ENCODE peak calls at places on chromosomes 3 and 15, in ten cellular contexts. H is fibroblast of lung, P is heart right ventricle, S is activated B cell treated with CpG ODN at 0.5 μM for 24 hours, V is spleen, L is brain microvascular endothelial cell, M is Peyer's patch, K is HFF-Myc, U is cardiac fibroblast, T is heart left ventricle. A is an unnamed sample.

GRCh38 chr3:70999730-71000129 is 583.8 kb downstream of the FOXP1 start:
- DNase-seq in U (peak), P (no peak), L (peak), M (no peak), H (peak), T (no peak), K (peak), V (no peak), S (no peak), A (peak)

GRCh38 chr3:183698760-183699159 is 1.2 kb downstream of the YEATS2 start:
- DNase-seq in T (no peak), L (no peak), H (peak), M (no peak), K (no peak), V (no peak), U (peak), S (no peak), P (no peak), A (peak)

GRCh38 chr15:70435369-70435768 is 328.0 kb downstream of the UACA start:
- DNase-seq in S (peak), H (no peak), V (peak), K (no peak), M (no peak), P (no peak), U (no peak), L (no peak), T (no peak), A (no peak)

GRCh38 chr3:112640864-112641751 is at the start of gene CCDC80:
- DNase-seq in P (no peak), U (peak), L (peak), T (no peak), H (peak), M (no peak), S (no peak), K (peak), V (no peak), A (peak)

GRCh38 chr15:57019496-57020160 is 101.2 kb downstream of the TCF12 start:
- DNase-seq in T (peak), L (peak), U (peak), S (no peak), V (no peak), H (no peak), M (no peak), P (no peak), K (no peak), A (peak)

GRCh38 chr3:197711973-197712707 is 24.6 kb downstream of the RUBCN start:
- DNase-seq in H (peak), V (peak), L (peak), P (peak), T (peak), U (peak), S (peak), M (no peak), K (peak), A (peak)

GRCh38 chr15:40511472-40512133 is 40.8 kb downstream of the CHST14 start:
- DNase-seq in H (peak), P (peak), V (peak), K (no peak), T (peak), L (no peak), S (peak), M (peak), U (peak), A (peak)

GRCh38 chr3:177201707-177202397 is 4.6 kb upstream of the TBL1XR1 start:
- DNase-seq in L (peak), H (peak), V (no peak), M (no peak), S (no peak), U (no peak), K (no peak), T (no peak), P (no peak), A (peak)

GRCh38 chr3:157999246-157999645 is 107.0 kb downstream of the SHOX2 start:
- DNase-seq in T (no peak), P (no peak), L (no peak), V (no peak), H (no peak), M (no peak), K (no peak), S (no peak), U (peak), A (peak)

GRCh38 chr15:83205725-83206324 is 1.8 kb downstream of the HDGFL3 start:
- DNase-seq in V (no peak), S (no peak), M (no peak), H (peak), K (no peak), T (no peak), L (peak), U (peak), P (no peak), A (peak)

GRCh38 chr3:29655016-29655415 is 374.1 kb downstream of the RBMS3 start:
- DNase-seq in L (no peak), M (no peak), H (no peak), P (no peak), V (no peak), U (peak), S (no peak), K (no peak), T (no peak), A (no peak)

DNA sequence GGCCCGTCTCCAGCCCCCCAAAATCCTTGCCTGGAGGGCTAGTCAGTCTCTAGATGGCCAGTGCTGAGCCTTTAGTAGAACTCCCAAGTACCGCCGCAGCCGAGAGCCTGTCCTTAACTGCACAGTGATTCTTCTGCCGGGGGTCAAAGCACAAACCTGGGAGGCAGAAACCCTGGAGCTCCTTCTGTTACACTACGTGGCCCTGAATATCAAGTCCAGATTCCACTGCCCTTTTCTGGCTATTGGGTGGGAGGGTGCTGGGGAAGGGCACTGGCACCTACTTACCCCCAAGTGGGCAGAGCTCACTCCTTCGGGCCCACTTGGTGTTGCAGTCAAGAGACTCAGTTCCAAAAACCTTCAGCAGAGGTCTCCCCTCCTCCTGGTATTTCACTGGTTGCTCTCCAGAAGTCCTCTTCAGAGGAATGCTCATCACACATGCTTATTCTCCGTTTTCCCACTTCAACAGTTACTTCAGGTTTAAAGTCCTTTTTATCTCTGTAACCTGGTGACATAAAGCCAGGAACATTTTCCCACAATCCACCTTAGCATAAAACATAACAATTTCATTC is 10.8 kb downstream of the PDHB start:
- DNase-seq in M (no peak), L (no peak), H (peak), S (no peak), U (peak), K (no peak), T (no peak), P (no peak), V (no peak), A (peak)
- TF ChIP-seq CTCF in M (peak), L (peak), H (peak), S (no peak), U (peak), K (peak), T (peak), P (peak), V (no peak), A (peak)

GRCh38 chr15:61222010-61222409 is 7.1 kb downstream of the RORA start:
- DNase-seq in S (no peak), K (no peak), V (no peak), U (no peak), T (no peak), L (no peak), P (no peak), M (no peak), H (no peak), A (no peak)

GRCh38 chr15:61220125-61220524 is 9.0 kb downstream of the RORA start:
- DNase-seq in V (no peak), P (no peak), H (no peak), S (no peak), M (no peak), K (no peak), L (no peak), T (no peak), U (no peak), A (no peak)

DNA sequence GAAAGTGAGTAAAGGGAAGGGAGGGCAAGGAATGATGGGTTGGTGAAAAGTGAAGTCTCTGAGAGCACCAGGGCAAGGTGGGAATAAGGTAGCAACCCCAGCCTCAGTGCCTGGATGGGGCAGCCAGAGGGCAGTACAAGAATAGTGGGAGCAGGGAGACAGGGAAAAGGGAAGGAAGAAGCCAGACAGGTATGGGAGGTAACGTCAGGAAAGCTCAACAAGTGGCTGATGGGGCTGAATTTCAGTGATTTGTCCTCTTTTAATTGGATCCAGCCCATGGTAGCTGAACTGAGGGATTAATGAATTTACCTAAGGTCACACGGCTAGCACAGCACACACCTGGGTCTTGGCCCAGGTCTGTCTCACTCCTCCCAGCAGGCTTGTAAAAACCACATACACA is 12.6 kb downstream of the RORA start:
- DNase-seq in U (no peak), S (no peak), K (no peak), P (no peak), L (no peak), H (no peak), T (no peak), V (no peak), M (no peak), A (peak)
- TF ChIP-seq CTCF in U (no peak), S (no peak), K (no peak), P (no peak), L (peak), H (no peak), T (no peak), V (no peak), M (no peak), A (peak)

DNA sequence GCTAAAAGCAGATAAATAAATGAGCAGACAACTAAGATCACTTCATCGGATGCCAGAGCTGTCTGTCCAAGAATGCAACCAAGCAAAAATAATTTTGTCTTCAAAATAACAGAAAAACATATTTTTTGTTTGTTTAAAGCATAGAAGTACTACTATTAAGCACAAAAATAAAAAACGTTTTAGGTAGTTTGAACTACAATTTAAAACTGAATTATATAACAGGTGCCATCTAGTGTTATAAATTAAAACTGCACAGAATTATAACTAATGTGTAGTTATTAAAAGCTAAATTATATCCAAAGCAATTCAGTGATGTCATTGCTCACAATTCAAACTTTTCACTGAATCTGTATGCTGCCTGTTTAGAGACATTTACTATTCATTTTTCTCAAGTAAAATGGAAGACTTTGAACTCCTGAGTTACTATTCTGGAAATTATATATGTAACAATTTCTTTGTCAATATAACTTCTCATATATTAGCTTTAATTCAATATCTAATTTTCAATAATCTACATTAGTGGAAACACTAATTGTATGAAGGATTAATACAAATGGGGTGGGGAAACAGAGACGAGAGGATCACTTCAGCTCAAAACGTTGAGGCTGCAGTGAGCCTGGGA is 29.5 kb downstream of the LINS1 start:
- DNase-seq in L (no peak), P (no peak), T (no peak), K (no peak), U (peak), H (peak), S (no peak), M (no peak), V (no peak), A (peak)
- TF ChIP-seq CTCF in L (peak), P (peak), T (peak), K (no peak), U (no peak), H (peak), S (no peak), M (peak), V (peak), A (peak)

GRCh38 chr3:62587579-62588031 is 214.3 kb upstream of the FEZF2 start:
- DNase-seq in M (no peak), T (no peak), S (no peak), K (peak), V (no peak), P (no peak), L (peak), U (peak), H (peak), A (peak)

GRCh38 chr3:62585861-62586260 is 212.5 kb upstream of the FEZF2 start:
- DNase-seq in S (no peak), M (no peak), H (no peak), P (no peak), L (no peak), U (peak), V (no peak), T (no peak), K (no peak), A (no peak)

GRCh38 chr3:62587169-62587568 is 213.8 kb upstream of the FEZF2 start:
- DNase-seq in H (peak), P (no peak), U (peak), L (peak), K (no peak), T (no peak), V (no peak), M (no peak), S (no peak), A (peak)

GRCh38 chr3:62586356-62586755 is 213.0 kb upstream of the FEZF2 start:
- DNase-seq in L (peak), U (peak), V (no peak), P (no peak), K (no peak), S (no peak), H (peak), T (no peak), M (no peak), A (peak)

DNA sequence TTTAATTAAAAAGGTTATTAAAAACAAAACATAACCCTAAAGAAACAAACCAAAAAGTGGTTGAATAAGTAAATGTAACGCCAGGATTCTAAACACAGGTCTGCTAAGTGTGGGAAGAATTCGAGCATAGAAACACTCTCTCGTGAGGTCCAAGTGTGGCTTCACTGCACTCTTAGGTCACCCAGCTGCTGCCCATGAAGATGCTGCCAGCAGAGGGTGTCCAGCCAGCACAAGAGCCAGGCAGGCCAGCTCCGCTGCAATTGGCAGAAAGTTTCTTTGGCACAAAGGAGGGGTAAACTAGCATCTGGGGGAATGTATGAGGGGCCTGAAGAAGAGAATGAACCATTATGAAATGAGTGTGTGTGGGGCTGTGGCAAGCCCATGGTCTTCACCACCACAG is 215.7 kb upstream of the FEZF2 start:
- DNase-seq in P (peak), V (no peak), H (peak), T (no peak), S (no peak), K (no peak), U (no peak), L (no peak), M (no peak), A (no peak)
- TF ChIP-seq CTCF in P (no peak), V (no peak), H (peak), T (peak), S (no peak), K (no peak), U (peak), L (peak), M (no peak), A (no peak)

DNA sequence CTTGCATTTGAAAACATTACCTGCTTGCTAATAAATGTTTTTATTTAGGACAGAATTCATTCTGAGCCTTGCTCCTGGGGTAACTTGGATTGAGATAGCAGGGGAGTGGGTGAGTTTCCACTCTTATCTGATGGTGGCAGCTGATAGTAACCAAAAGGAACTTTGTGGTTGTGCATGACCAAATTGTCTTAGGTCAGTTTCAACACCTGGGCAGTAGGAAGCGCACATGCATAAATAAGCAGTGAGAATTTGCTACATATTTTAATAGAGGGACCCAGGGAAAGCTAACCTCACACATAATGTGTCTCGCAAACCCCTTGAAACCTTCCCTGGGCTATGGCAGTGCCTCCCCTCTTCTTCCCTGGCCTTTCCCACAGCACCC is 65.4 kb upstream of the XCR1 start:
- DNase-seq in T (no peak), V (no peak), S (no peak), U (no peak), M (no peak), H (no peak), K (no peak), L (no peak), P (no peak), A (no peak)
- TF ChIP-seq CTCF in T (no peak), V (no peak), S (no peak), U (no peak), M (no peak), H (no peak), K (no peak), L (no peak), P (no peak), A (no peak)

DNA sequence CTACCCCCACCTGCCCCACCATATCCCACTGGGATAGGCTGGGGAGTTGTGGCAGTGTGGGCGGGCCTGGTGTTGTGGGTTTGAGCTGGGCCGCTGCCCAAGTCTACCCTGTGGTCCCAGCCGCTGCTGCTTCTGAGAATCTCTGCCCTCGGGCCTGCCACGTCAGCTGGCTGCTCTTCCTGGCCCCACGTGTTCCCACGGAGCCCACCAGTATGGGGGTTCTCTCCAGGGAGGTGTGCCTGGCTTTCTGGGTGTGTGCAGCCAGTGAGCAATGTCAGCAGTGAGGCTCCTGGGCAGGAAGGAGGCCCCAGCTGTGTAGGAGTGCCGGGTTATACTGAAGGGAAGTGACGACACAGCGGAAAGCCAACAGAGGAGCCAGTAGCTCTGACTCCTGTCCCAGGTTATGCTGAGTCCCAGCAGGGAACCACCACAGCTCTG is 10.5 kb downstream of the GNAI2 start:
- DNase-seq in V (peak), U (peak), L (peak), M (no peak), T (peak), H (peak), S (no peak), P (peak), K (peak), A (peak)
- TF ChIP-seq CTCF in V (peak), U (no peak), L (no peak), M (no peak), T (peak), H (no peak), S (no peak), P (peak), K (no peak), A (no peak)

GRCh38 chr3:22730701-22731100 is 472.4 kb upstream of the UBE2E2 start:
- DNase-seq in P (no peak), K (no peak), H (no peak), U (no peak), L (no peak), V (no peak), M (no peak), S (no peak), T (no peak), A (no peak)

GRCh38 chr3:22729212-22729611 is 473.9 kb upstream of the UBE2E2 start:
- DNase-seq in L (no peak), T (no peak), U (no peak), P (no peak), M (no peak), H (no peak), S (no peak), K (no peak), V (no peak), A (no peak)

GRCh38 chr3:22728406-22728805 is 474.7 kb upstream of the UBE2E2 start:
- DNase-seq in U (no peak), M (no peak), T (no peak), S (no peak), P (no peak), L (no peak), H (no peak), K (no peak), V (no peak), A (no peak)

GRCh38 chr3:22731901-22732300 is 471.2 kb upstream of the UBE2E2 start:
- DNase-seq in H (no peak), S (no peak), U (no peak), P (no peak), M (no peak), K (no peak), T (no peak), L (no peak), V (no peak), A (no peak)

DNA sequence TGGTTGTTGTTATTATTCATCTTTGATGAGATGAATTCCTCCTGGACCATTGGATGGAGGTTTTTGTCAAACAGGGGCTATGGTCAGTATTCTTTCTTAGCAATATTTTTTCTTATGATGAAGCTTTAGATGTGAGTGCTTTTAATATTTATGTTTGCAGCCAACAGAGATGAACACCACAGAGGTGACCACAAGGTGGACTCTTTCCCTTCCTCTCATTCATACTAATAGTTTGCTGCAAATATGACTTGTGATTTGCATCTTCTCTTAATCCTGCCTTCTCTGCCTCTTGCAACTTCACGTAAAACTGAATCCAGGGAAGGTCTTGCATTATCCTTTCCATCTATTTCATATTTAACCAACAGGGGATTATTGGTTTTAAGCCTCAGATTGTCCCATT is 473.1 kb upstream of the UBE2E2 start:
- DNase-seq in P (no peak), V (no peak), K (no peak), U (peak), M (no peak), H (peak), T (no peak), S (no peak), L (peak), A (peak)
- TF ChIP-seq CTCF in P (no peak), V (no peak), K (no peak), U (no peak), M (no peak), H (peak), T (peak), S (no peak), L (peak), A (peak)

DNA sequence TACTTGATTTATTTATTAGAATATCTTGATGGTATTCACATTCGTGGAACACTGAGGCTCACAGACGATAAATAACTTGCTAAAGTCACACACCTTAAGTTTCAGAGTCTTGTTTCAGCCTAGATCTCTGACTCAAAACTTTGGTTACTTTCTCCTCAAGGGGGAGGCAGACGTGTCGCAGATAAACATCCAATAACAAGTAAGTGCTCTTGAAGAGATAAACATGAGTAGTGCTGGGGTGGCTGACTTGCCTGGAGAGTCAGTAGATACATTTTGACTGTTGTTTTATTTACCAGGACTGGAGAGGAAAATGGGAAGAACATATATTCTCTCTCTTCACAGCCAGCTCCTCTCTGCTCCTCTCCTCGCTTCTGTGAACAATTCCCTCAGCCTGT is 31.3 kb downstream of the FBXO45 start:
- DNase-seq in L (no peak), M (no peak), H (no peak), P (no peak), S (no peak), K (no peak), V (no peak), U (peak), T (no peak), A (no peak)
- TF ChIP-seq CTCF in L (no peak), M (no peak), H (no peak), P (no peak), S (no peak), K (no peak), V (no peak), U (no peak), T (no peak), A (no peak)